ENCODE peak calls at places on chromosomes 2 and 18, in ten cellular contexts. Y is transverse colon, D is HCT116, Z is Panc1, B is sigmoid colon, M is stomach, H is SK-N-SH, K is GM12878, A is breast epithelium, V is K562. N is an unnamed sample.

GRCh38 chr2:57444731-57445414 is 601.7 kb upstream of the VRK2 start:
- DNase-seq in V (no peak), M (no peak), A (no peak), B (no peak), H (no peak), K (no peak), D (no peak), Z (no peak), Y (no peak), N (no peak)

GRCh38 chr18:58785171-58785805 is 79.4 kb upstream of the ZNF532 start:
- DNase-seq in V (no peak), Y (peak), D (peak), H (no peak), M (peak), A (peak), K (no peak), B (no peak), Z (peak), N (no peak)

GRCh38 chr2:240834377-240834975 is 14.5 kb upstream of the KIF1A start:
- DNase-seq in M (no peak), H (no peak), B (no peak), A (no peak), D (no peak), K (no peak), Z (no peak), Y (no peak), V (no peak), N (no peak)

GRCh38 chr2:203734276-203734983 is 28.0 kb downstream of the CD28 start:
- DNase-seq in K (no peak), V (no peak), Y (no peak), A (no peak), D (no peak), B (no peak), Z (no peak), H (no peak), M (no peak), N (no peak)

GRCh38 chr2:182522428-182522896 is 95.6 kb upstream of the PDE1A start:
- DNase-seq in Z (no peak), A (no peak), B (no peak), H (no peak), Y (no peak), V (no peak), K (no peak), M (no peak), D (no peak), N (peak)

GRCh38 chr2:190722825-190723224 is 73.9 kb downstream of the NAB1 start:
- DNase-seq in M (no peak), Z (no peak), V (no peak), K (no peak), H (no peak), D (no peak), B (no peak), A (no peak), Y (no peak), N (no peak)

GRCh38 chr18:23336072-23336471 is 117.0 kb upstream of the RIOK3 start:
- DNase-seq in B (no peak), A (no peak), K (no peak), Z (no peak), M (no peak), Y (no peak), D (no peak), H (no peak), V (no peak), N (no peak)

GRCh38 chr2:170339324-170339723 is 161.4 kb downstream of the MYO3B start:
- DNase-seq in Y (no peak), Z (no peak), B (no peak), K (no peak), D (no peak), V (no peak), A (no peak), M (no peak), H (no peak), N (no peak)

GRCh38 chr2:158668394-158668793 is 126.7 kb upstream of the DAPL1 start:
- DNase-seq in A (no peak), V (no peak), B (no peak), M (no peak), H (no peak), K (no peak), Y (no peak), D (no peak), Z (no peak), N (no peak)

GRCh38 chr2:77064324-77064723 is 457.9 kb downstream of the LRRTM4 start:
- DNase-seq in V (no peak), Y (no peak), A (no peak), K (no peak), M (no peak), H (no peak), Z (no peak), B (no peak), D (no peak), N (no peak)

GRCh38 chr2:20076757-20077156 is 25.3 kb upstream of the LAPTM4A start:
- DNase-seq in K (no peak), H (no peak), Z (no peak), V (no peak), D (no peak), A (no peak), Y (no peak), M (no peak), B (no peak), N (no peak)

GRCh38 chr2:37415128-37415817 is 70.8 kb downstream of the QPCT start:
- DNase-seq in K (no peak), Y (no peak), D (no peak), B (no peak), Z (no peak), H (peak), M (no peak), A (no peak), V (peak), N (no peak)

DNA sequence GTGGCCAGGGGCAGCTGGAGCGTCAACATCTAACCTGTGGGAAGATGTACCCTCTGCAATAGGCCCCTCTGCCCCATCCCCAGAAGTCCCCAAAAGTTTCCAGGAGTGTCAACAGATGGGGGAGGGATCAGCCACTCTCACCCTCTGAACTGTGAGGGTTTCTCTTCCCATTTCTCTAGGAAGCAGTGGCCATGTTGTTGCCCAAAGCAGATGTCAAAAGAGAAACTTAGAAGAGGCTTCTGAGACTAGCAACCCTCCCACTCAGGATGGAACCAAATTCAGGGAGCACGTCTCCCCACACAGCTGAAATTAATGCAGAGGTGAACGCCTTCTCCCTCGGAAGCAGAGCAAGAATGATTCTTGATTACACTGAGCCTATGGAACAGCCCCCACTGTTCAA is 70.3 kb downstream of the ARL4C start:
- DNase-seq in B (no peak), V (no peak), D (no peak), K (peak), Z (no peak), M (no peak), H (no peak), A (no peak), Y (no peak), N (no peak)
- H3K27ac ChIP-seq in B (no peak), V (no peak), D (no peak), K (peak), Z (peak), M (no peak), H (no peak), A (no peak), Y (peak), N (no peak)

GRCh38 chr2:222039821-222040220 is 259.0 kb downstream of the PAX3 start:
- DNase-seq in M (peak), D (no peak), Z (no peak), Y (no peak), V (no peak), H (no peak), A (no peak), B (no peak), K (no peak), N (no peak)
- H3K4me3 ChIP-seq in M (no peak), D (no peak), Z (no peak), Y (no peak), V (no peak), H (no peak), A (no peak), B (no peak), K (no peak), N (no peak)

GRCh38 chr2:54329482-54330225 is 73.6 kb upstream of the TSPYL6 start:
- DNase-seq in H (peak), V (no peak), K (no peak), Y (no peak), M (no peak), Z (no peak), B (no peak), D (no peak), A (no peak), N (no peak)
- TF ChIP-seq POLR2AphosphoS5 in H (no peak), V (no peak), K (no peak), Y (no peak), M (no peak), Z (no peak), B (no peak), D (no peak), A (no peak), N (no peak)

GRCh38 chr2:70142590-70143313 is 48.1 kb downstream of the C2orf42 start:
- DNase-seq in K (peak), H (peak), Y (peak), D (peak), A (peak), M (peak), Z (peak), B (peak), V (peak), N (peak)

GRCh38 chr2:70144443-70145167 is 46.2 kb downstream of the C2orf42 start:
- DNase-seq in K (no peak), B (no peak), D (no peak), V (no peak), M (no peak), Z (no peak), Y (no peak), H (no peak), A (no peak), N (no peak)

GRCh38 chr2:70141754-70142589 is 48.8 kb downstream of the C2orf42 start:
- DNase-seq in Z (no peak), Y (no peak), K (no peak), B (no peak), D (peak), M (peak), A (peak), V (peak), H (peak), N (no peak)

GRCh38 chr2:70145168-70145538 is 45.7 kb downstream of the C2orf42 start:
- DNase-seq in V (no peak), A (no peak), B (no peak), D (no peak), Y (no peak), H (no peak), M (no peak), K (no peak), Z (no peak), N (no peak)

GRCh38 chr2:70143314-70144150 is 47.3 kb downstream of the C2orf42 start:
- DNase-seq in M (peak), Z (no peak), H (peak), V (peak), B (peak), Y (peak), K (no peak), D (peak), A (peak), N (no peak)
- H3K27ac ChIP-seq in M (peak), Z (peak), H (peak), V (peak), B (peak), Y (peak), K (peak), D (peak), A (peak), N (peak)

DNA sequence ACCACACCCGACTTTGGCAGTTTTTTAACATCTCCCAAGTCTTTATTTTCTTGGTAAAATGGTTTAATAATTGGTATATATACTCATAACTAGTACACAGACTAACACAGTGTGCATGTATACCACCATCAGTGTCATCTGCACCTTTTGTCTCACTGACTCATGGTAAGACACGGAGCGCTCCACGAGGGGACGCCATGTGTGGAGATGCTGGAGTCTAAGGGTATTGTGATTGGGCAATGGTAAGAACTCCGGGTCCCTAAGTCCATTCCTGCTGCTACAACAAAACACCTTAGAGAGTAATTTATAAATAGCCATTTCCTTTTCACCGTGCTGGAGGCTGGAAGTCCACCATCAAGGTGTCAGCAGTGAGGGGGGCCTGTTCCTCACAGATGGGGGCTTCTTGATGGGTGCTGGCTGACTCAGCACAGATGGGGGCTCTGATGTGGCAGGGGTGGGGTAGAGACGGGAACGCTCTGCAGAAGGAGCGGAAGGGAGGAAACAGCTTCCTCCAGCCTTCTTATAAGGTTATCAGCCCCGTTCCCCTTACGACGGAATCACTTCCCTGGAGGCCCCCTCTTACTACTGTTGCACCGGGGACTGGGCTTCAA is 42.0 kb upstream of the EDAR start:
- DNase-seq in K (no peak), B (no peak), D (no peak), M (no peak), V (no peak), Z (no peak), Y (no peak), H (no peak), A (no peak), N (no peak)
- H3K4me3 ChIP-seq in K (peak), B (peak), D (no peak), M (peak), V (peak), Z (peak), Y (peak), H (no peak), A (peak), N (peak)

DNA sequence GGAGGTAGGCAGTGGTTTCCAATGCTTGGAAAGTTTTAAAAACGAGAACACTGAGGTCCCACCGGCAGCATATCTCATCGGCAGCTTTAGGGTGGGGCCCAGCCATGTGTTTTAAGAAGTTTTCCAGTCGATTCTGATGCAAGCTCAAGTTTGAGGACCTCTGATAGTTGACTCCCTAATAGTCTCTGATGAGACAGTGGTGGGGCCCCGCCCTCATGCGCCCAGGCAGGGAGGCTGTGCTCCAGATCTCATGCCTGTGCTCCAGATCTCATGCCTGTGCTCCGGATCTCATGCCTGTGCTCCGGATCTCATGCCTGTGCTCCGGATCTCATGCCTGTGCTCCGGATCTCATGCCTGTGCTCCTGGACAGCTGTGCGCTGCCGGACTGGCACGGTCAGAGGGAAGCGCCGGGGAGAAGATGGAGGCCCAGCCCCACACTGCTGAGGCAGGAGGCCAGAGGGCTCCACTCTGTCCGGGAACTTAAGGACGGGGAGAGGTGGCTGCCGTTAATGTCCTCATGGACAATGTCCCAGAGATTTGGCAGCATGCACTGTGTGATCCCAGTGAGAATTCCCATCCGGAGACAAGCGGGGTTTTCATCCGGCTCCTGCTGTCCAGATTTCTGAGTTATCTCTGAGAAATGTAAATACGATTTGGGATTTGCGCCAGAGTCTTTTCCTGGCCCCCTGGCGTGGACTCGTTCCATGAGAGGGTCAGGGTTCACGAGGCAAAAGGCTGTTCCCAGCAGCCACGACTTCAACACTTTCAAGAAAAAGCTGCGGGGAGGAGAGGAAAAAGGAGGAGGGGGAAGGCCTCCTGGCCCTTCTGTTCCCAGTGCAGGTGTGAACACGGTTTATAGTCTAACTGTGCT is 9.4 kb upstream of the COLEC11 start:
- DNase-seq in B (peak), A (no peak), D (no peak), Z (no peak), K (no peak), V (peak), Y (peak), M (peak), H (peak), N (no peak)
- TF ChIP-seq POLR2AphosphoS5 in B (peak), A (no peak), D (no peak), Z (no peak), K (no peak), V (no peak), Y (peak), M (peak), H (no peak), N (no peak)

DNA sequence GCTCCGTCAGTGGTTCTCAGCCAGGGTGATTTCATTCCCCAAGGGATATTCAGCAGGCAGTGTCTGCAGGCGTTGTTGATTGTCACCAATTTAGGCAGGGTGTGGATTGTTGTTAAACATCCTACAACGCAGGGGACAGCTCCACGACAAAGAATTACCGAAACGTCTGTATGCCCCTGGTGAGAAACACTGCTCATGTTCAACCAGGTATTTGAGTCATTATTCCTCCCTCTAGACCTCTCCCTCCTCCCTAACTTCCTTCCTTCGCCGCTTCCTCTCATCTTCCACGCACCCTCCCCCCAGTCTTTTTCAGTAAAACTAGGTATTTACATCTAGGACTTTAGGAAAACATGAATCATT is 50.8 kb downstream of the NCK2 start:
- DNase-seq in Z (no peak), H (no peak), K (no peak), B (no peak), A (no peak), V (no peak), M (no peak), D (no peak), Y (no peak), N (no peak)
- H3K27ac ChIP-seq in Z (no peak), H (peak), K (peak), B (no peak), A (no peak), V (peak), M (peak), D (no peak), Y (peak), N (no peak)